ENCODE peak calls at places on chromosomes 3 and 15, in five cellular contexts. M is lung; V is sigmoid colon; N is HCT116; O is CD8-positive, alpha-beta T cell. Y is an unnamed sample.

GRCh38 chr3:25663324-25664065 is 1.2 kb downstream of the TOP2B start:
- DNase-seq in M (no peak), V (no peak), N (peak), O (peak), Y (peak)

GRCh38 chr15:94231728-94232086 is 346 bp downstream of the MCTP2 start:
- DNase-seq in M (no peak), V (peak), N (no peak), O (no peak), Y (no peak)

GRCh38 chr15:68633181-68634121 is 54.7 kb downstream of the CORO2B start:
- DNase-seq in M (no peak), V (no peak), N (no peak), O (no peak), Y (no peak)

GRCh38 chr15:61101543-61101942 is 127.6 kb downstream of the RORA start:
- DNase-seq in M (no peak), V (no peak), N (no peak), O (no peak), Y (no peak)

GRCh38 chr15:56890038-56890437 is 28.4 kb upstream of the TCF12 start:
- DNase-seq in M (no peak), V (no peak), N (no peak), O (no peak), Y (no peak)

GRCh38 chr15:43749690-43750345 is 3.6 kb downstream of the PDIA3 start:
- DNase-seq in M (no peak), V (no peak), N (no peak), O (no peak), Y (no peak)

GRCh38 chr15:95557226-95558046 is 773.1 kb upstream of the NR2F2 start:
- DNase-seq in M (no peak), V (no peak), N (peak), O (no peak), Y (peak)

GRCh38 chr3:8604988-8605387 is 39.6 kb downstream of the SSUH2 start:
- DNase-seq in M (no peak), V (no peak), N (no peak), O (no peak), Y (no peak)

GRCh38 chr3:137792633-137793271 is 28.6 kb downstream of the SOX14 start:
- DNase-seq in M (no peak), V (no peak), N (peak), O (no peak), Y (peak)

GRCh38 chr15:71937650-71938311 is 127.4 kb downstream of the NR2E3 start:
- DNase-seq in M (no peak), V (no peak), N (no peak), O (no peak), Y (no peak)

GRCh38 chr3:52047295-52047960 is 8.9 kb downstream of the DUSP7 start:
- DNase-seq in M (no peak), V (no peak), N (no peak), O (no peak), Y (no peak)

GRCh38 chr3:196623350-196623749 is 16.1 kb upstream of the NRROS start:
- DNase-seq in M (no peak), V (no peak), N (no peak), O (no peak), Y (no peak)

GRCh38 chr15:49382394-49382793 is 40.6 kb upstream of the FGF7 start:
- DNase-seq in M (no peak), V (no peak), N (no peak), O (no peak), Y (no peak)

GRCh38 chr3:64157150-64158035 is 67.9 kb downstream of the PRICKLE2 start:
- DNase-seq in M (no peak), V (no peak), N (no peak), O (no peak), Y (peak)

DNA sequence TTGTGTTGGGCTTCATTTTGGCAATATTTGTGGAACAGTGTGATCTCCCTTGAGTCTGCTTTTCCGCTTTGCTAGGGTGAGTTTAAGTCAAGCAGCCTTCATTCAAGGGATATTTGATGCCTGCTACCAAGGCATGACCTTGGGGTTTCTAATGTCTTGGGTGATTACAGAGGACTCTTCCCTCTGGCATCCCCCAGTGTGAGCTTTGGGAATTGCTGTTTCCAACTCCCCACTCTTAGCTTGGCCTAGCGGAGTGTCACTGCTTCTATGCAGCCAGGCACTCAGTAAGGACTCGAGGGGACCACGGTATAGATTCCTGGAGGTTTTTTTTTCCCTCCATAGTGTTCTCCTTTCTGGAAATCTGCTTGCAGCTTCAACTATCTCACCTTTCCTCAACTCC is 21.1 kb downstream of the GCNT3 start:
- DNase-seq in M (no peak), V (no peak), N (no peak), O (no peak), Y (peak)
- TF ChIP-seq CTCF in M (no peak), V (no peak), N (peak), O (no peak), Y (peak)

GRCh38 chr3:186421946-186422345 is 59.9 kb upstream of the DGKG start:
- DNase-seq in M (no peak), V (no peak), N (no peak), O (no peak), Y (no peak)

GRCh38 chr3:186427627-186428026 is 65.6 kb upstream of the DGKG start:
- DNase-seq in M (no peak), V (no peak), N (no peak), O (no peak), Y (no peak)

GRCh38 chr3:186425788-186426730 is 64.0 kb upstream of the DGKG start:
- DNase-seq in M (no peak), V (no peak), N (no peak), O (no peak), Y (no peak)
- TF ChIP-seq CTCF in M (no peak), V (no peak), N (no peak), O (no peak), Y (peak)

GRCh38 chr3:74410276-74410941 is 204.1 kb downstream of the CNTN3 start:
- DNase-seq in M (no peak), V (no peak), N (no peak), O (no peak), Y (no peak)
- TF ChIP-seq CTCF in M (no peak), V (no peak), N (no peak), O (no peak), Y (no peak)

GRCh38 chr3:128518587-128519490 is 25.8 kb upstream of the GATA2 start:
- DNase-seq in M (no peak), V (no peak), N (no peak), O (no peak), Y (no peak)
- TF ChIP-seq CTCF in M (no peak), V (no peak), N (no peak), O (no peak), Y (no peak)

GRCh38 chr3:18868911-18869689 is 279.2 kb upstream of the KCNH8 start:
- DNase-seq in M (no peak), V (no peak), N (no peak), O (no peak), Y (no peak)

GRCh38 chr3:18870642-18871041 is 277.7 kb upstream of the KCNH8 start:
- DNase-seq in M (no peak), V (no peak), N (no peak), O (no peak), Y (no peak)

GRCh38 chr3:18870074-18870640 is 278.2 kb upstream of the KCNH8 start:
- DNase-seq in M (no peak), V (no peak), N (no peak), O (no peak), Y (no peak)

DNA sequence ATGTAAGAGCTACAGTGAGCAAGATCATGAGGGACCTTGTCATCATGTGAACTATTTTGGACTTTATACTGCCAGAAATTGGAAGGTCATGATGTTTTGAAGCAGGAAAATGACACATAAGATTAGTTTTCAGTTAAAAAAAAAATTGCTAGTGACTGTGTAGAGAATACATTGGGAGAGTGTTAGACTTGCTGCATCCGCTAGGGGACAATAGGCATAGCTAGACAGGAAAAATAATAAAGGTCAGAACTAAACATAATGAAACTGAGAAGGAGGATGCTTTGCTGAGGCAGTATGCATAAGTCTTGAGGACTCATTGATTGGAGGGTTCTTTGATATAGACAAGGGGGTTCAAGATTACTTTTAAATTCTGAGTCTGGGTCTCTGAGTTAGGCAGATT is 275.8 kb upstream of the KCNH8 start:
- DNase-seq in M (no peak), V (no peak), N (no peak), O (no peak), Y (no peak)
- TF ChIP-seq CTCF in M (no peak), V (no peak), N (no peak), O (no peak), Y (no peak)

DNA sequence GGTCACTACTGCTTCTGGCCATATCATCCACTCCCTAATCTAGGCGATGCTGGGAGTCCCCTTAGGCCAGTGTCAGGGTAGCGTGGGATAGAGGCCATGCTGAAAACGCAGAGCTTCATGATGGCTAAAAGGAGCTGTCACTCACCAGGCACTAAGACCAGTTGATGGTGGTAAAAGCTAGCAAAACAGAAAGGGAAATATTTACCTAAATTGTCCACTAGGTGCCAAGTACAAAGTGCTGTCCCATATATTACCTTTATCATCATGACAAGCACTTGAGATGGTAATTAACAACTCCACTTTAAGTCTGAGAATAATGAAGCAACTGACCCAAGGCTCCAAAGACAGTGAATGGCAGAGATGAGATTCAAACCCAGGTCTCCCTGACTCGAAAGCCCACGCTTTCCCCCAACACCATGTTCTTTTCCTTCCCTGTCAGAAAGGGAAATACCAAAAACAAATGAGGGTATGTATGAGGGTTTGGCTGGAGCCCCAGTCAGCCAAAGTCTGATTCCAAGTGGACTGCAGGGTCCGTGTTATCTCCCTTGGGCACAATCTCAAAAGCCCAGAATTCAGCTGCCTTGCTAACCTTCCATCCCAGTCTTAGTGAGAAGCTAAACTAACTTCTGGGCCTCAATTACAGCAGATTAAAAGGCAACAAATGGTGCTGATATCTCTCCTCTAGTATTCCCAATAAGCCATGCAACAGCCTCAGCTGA is 84.7 kb downstream of the RBPMS2 start:
- DNase-seq in M (no peak), V (no peak), N (no peak), O (no peak), Y (no peak)
- TF ChIP-seq CTCF in M (no peak), V (no peak), N (peak), O (no peak), Y (no peak)